ENCODE peak calls at places on chromosomes 5 and 9, in ten cellular contexts. T, L, I, Q, H, M, W, O, R and V are unnamed samples.

GRCh38 chr9:36991516-36992134 is 42.4 kb downstream of the PAX5 start:
- DNase-seq in T (peak), L (no peak), I (no peak), Q (peak), H (peak), M (no peak), W (peak), O (peak), R (peak), V (peak)

GRCh38 chr9:131734165-131734610 is 5.7 kb downstream of the RAPGEF1 start:
- DNase-seq in T (no peak), L (peak), I (peak), Q (no peak), H (peak), M (peak), W (peak), O (peak), R (no peak), V (no peak)

GRCh38 chr9:94623253-94623652 is 16.1 kb downstream of the FBP1 start:
- DNase-seq in T (no peak), L (peak), I (no peak), Q (peak), H (peak), M (peak), W (peak), O (peak), R (no peak), V (no peak)

GRCh38 chr5:14450055-14450524 is 131.5 kb upstream of the OTULINL start:
- DNase-seq in T (no peak), L (peak), I (no peak), Q (no peak), H (peak), M (peak), W (no peak), O (peak), R (peak), V (no peak)

GRCh38 chr5:17314907-17315471 is 97.6 kb downstream of the BASP1 start:
- DNase-seq in T (no peak), L (no peak), I (no peak), Q (no peak), H (no peak), M (no peak), W (no peak), O (no peak), R (peak), V (no peak)

GRCh38 chr9:34428325-34428958 is 29.9 kb downstream of the FAM219A start:
- DNase-seq in T (no peak), L (no peak), I (no peak), Q (no peak), H (no peak), M (no peak), W (no peak), O (no peak), R (no peak), V (no peak)

GRCh38 chr5:50593681-50594080 is 72.8 kb upstream of the PARP8 start:
- DNase-seq in T (no peak), L (peak), I (no peak), Q (no peak), H (peak), M (no peak), W (no peak), O (peak), R (no peak), V (peak)

GRCh38 chr5:138000102-138000723 is 32.7 kb downstream of the FAM13B start:
- DNase-seq in T (no peak), L (no peak), I (no peak), Q (no peak), H (peak), M (no peak), W (no peak), O (no peak), R (peak), V (no peak)

GRCh38 chr9:119368681-119369581 is at the start of gene BRINP1:
- DNase-seq in T (no peak), L (peak), I (no peak), Q (peak), H (peak), M (no peak), W (peak), O (no peak), R (peak), V (no peak)

GRCh38 chr5:5270958-5271605 is 131.0 kb downstream of the ADAMTS16 start:
- DNase-seq in T (no peak), L (peak), I (no peak), Q (peak), H (no peak), M (peak), W (no peak), O (no peak), R (peak), V (no peak)

GRCh38 chr5:112682621-112683061 is 55.0 kb upstream of the APC start:
- DNase-seq in T (no peak), L (no peak), I (no peak), Q (no peak), H (no peak), M (no peak), W (no peak), O (no peak), R (peak), V (no peak)